ENCODE peak calls at places on chromosomes 1 and 21, in ten cellular contexts. D is uterus, H is AG09309, V is progenitor cell of endocrine pancreas, O is activated B cell treated with CpG ODN at 0.5 μM for 24 hours, Z is retinal pigment epithelial cell, P is brain microvascular endothelial cell, C is cardiac fibroblast, S is endothelial cell, Y is neural crest cell. T is an unnamed sample.

GRCh38 chr21:29078884-29079765 is 5.7 kb upstream of the CCT8 start:
- DNase-seq in S (no peak), V (no peak), Z (no peak), P (no peak), D (no peak), C (no peak), O (peak), Y (no peak), H (no peak), T (no peak)

GRCh38 chr1:19441048-19441447 is 44.3 kb downstream of the CAPZB start:
- DNase-seq in C (no peak), P (no peak), H (no peak), Z (no peak), O (no peak), V (no peak), S (no peak), D (no peak), Y (no peak), T (no peak)

GRCh38 chr1:17244826-17245740 is 3.8 kb upstream of the PADI3 start:
- DNase-seq in S (no peak), Y (peak), O (no peak), P (no peak), Z (no peak), C (no peak), V (no peak), H (no peak), D (no peak), T (no peak)

GRCh38 chr21:41865002-41865777 is 14.0 kb downstream of the PRDM15 start:
- DNase-seq in O (no peak), Y (no peak), C (no peak), V (no peak), H (no peak), D (no peak), P (no peak), Z (no peak), S (no peak), T (no peak)

GRCh38 chr1:58870298-58870676 is 86.4 kb upstream of the JUN start:
- DNase-seq in Y (no peak), V (peak), H (no peak), P (no peak), Z (no peak), C (no peak), S (no peak), O (no peak), D (no peak), T (no peak)

GRCh38 chr1:6448749-6449631 is 17.0 kb downstream of the TNFRSF25 start:
- DNase-seq in O (no peak), H (no peak), S (peak), V (peak), C (no peak), Z (no peak), Y (peak), P (no peak), D (no peak), T (no peak)

GRCh38 chr1:91004145-91004544 is 17.7 kb downstream of the ZNF644 start:
- DNase-seq in H (no peak), P (no peak), V (no peak), Z (no peak), D (no peak), Y (no peak), C (no peak), O (no peak), S (no peak), T (no peak)

GRCh38 chr1:180244840-180245239 is 14.8 kb downstream of the LHX4 start:
- DNase-seq in D (no peak), O (no peak), C (no peak), Z (no peak), P (no peak), S (no peak), V (no peak), Y (no peak), H (no peak), T (no peak)

GRCh38 chr1:53959664-53960250 is 13.6 kb downstream of the LRRC42 start:
- DNase-seq in D (no peak), C (peak), V (no peak), O (no peak), Y (no peak), S (no peak), H (no peak), Z (no peak), P (no peak), T (no peak)

GRCh38 chr1:46613661-46614603 is 2.7 kb downstream of the MOB3C start:
- DNase-seq in P (peak), C (peak), S (peak), Z (no peak), D (peak), H (no peak), V (no peak), Y (peak), O (no peak), T (peak)

GRCh38 chr1:25760122-25760719 is 39.8 kb upstream of the SELENON start:
- DNase-seq in H (no peak), V (no peak), O (no peak), C (no peak), P (no peak), Z (no peak), Y (no peak), S (no peak), D (no peak), T (no peak)

GRCh38 chr1:2334366-2334765 is 57.0 kb downstream of the MORN1 start:
- DNase-seq in Y (no peak), S (no peak), D (no peak), V (no peak), Z (no peak), H (no peak), C (no peak), P (no peak), O (no peak), T (no peak)

GRCh38 chr1:212554401-212554800 is 54.2 kb upstream of the ATF3 start:
- DNase-seq in P (no peak), Z (no peak), Y (no peak), V (no peak), H (no peak), D (no peak), C (no peak), S (no peak), O (no peak), T (no peak)

GRCh38 chr1:59898927-59899326 is 27.6 kb downstream of the CYP2J2 start:
- DNase-seq in Z (peak), S (no peak), H (no peak), V (no peak), D (no peak), O (no peak), P (no peak), C (no peak), Y (no peak), T (peak)

GRCh38 chr21:28742527-28742926 is 250.2 kb downstream of the LTN1 start:
- DNase-seq in C (peak), O (no peak), S (no peak), Y (no peak), H (no peak), V (no peak), Z (no peak), D (no peak), P (peak), T (no peak)

GRCh38 chr1:2070016-2070415 is 19.8 kb downstream of the PRKCZ start:
- DNase-seq in S (no peak), Z (no peak), Y (no peak), O (no peak), D (no peak), C (no peak), H (no peak), P (no peak), V (no peak), T (no peak)

GRCh38 chr1:228393811-228394570 is 12.6 kb downstream of the TRIM11 start:
- DNase-seq in P (no peak), D (no peak), H (no peak), S (no peak), C (no peak), O (no peak), V (no peak), Y (no peak), Z (no peak), T (no peak)

GRCh38 chr1:229514578-229515275 is 6.6 kb upstream of the NUP133 start:
- DNase-seq in H (peak), C (peak), D (peak), V (no peak), O (peak), Z (peak), Y (peak), P (peak), S (peak), T (no peak)

GRCh38 chr1:184843732-184844495 is 89.3 kb upstream of the EDEM3 start:
- DNase-seq in S (no peak), H (peak), P (no peak), V (no peak), C (no peak), Z (no peak), D (no peak), O (no peak), Y (no peak), T (peak)

GRCh38 chr1:76075877-76076276 is 1.3 kb downstream of the ST6GALNAC3 start:
- DNase-seq in Z (no peak), Y (no peak), C (peak), P (no peak), D (no peak), O (no peak), H (no peak), S (no peak), V (no peak), T (no peak)

GRCh38 chr21:14119038-14119437 is 91.7 kb downstream of the LIPI start:
- DNase-seq in S (no peak), H (no peak), O (no peak), Z (no peak), D (no peak), V (no peak), P (no peak), C (no peak), Y (no peak), T (no peak)

GRCh38 chr1:245495681-245496080 is 340.9 kb downstream of the KIF26B start:
- DNase-seq in S (no peak), P (no peak), Y (no peak), O (no peak), C (no peak), H (no peak), V (no peak), Z (no peak), D (no peak), T (no peak)

GRCh38 chr1:245489838-245490237 is 335.1 kb downstream of the KIF26B start:
- DNase-seq in D (no peak), S (no peak), C (no peak), P (no peak), H (no peak), O (no peak), Z (no peak), V (no peak), Y (no peak), T (no peak)

GRCh38 chr1:245488346-245489110 is 333.7 kb downstream of the KIF26B start:
- DNase-seq in O (no peak), Y (no peak), P (no peak), V (no peak), C (no peak), Z (no peak), S (no peak), D (no peak), H (no peak), T (no peak)

DNA sequence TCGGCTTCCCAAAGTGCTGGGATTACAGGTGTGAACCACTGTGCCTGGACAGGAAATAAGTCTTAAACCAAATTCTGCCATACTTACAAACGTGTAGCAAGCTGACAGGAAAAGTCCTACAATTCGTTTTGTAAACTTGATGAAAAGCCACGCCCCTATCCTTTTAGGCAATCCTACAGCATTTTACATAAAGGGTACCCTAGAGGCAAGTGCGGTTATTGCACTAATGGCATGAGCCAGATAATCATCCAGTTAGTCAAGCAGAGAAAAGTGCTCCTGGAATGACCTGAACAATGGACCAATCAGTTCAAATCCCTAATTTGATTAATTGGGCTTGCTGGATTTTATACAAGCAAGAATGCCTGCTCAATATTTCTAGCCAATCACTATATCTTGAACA is 338.2 kb downstream of the KIF26B start:
- DNase-seq in Z (no peak), S (no peak), O (no peak), Y (no peak), V (no peak), P (no peak), D (no peak), H (no peak), C (peak), T (no peak)
- TF ChIP-seq CTCF in Z (peak), S (peak), O (no peak), Y (peak), V (peak), P (peak), D (no peak), H (peak), C (peak), T (no peak)

GRCh38 chr21:45032977-45033705 is 41.2 kb upstream of the ADARB1 start:
- DNase-seq in H (no peak), S (no peak), Z (no peak), V (no peak), Y (no peak), D (no peak), P (no peak), O (no peak), C (no peak), T (no peak)

GRCh38 chr21:45031231-45032191 is 42.9 kb upstream of the ADARB1 start:
- DNase-seq in O (no peak), Z (no peak), Y (no peak), D (no peak), P (no peak), S (no peak), H (no peak), V (no peak), C (no peak), T (no peak)

GRCh38 chr21:45030637-45031218 is 43.7 kb upstream of the ADARB1 start:
- DNase-seq in O (no peak), H (no peak), V (no peak), P (no peak), D (no peak), Z (no peak), Y (no peak), C (peak), S (no peak), T (no peak)

GRCh38 chr21:45033791-45034555 is 40.4 kb upstream of the ADARB1 start:
- DNase-seq in D (no peak), Y (no peak), Z (no peak), V (no peak), O (no peak), H (peak), S (no peak), P (peak), C (peak), T (no peak)

DNA sequence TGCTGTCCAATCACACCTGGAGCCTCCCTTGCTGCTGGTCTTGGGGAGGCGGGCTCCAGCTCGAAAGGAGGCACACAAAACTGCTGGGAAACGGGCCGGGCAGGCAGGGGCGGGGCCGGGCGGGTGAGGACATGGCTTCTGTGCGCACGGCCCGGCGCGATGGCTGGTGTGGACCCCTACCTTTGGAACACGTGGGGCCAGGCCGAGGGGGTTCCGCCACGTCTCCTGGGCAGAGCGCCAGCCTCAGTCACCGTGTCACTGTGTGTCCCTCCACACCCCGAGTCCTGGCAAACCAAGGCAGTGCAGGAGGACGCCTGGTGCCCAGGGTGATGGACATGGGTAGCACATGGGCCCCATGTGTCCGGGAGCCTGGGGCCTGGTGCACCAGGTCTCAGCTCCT is 42.0 kb upstream of the ADARB1 start:
- DNase-seq in H (no peak), Y (no peak), Z (no peak), D (no peak), S (no peak), P (no peak), O (no peak), C (no peak), V (no peak), T (no peak)
- TF ChIP-seq CTCF in H (no peak), Y (no peak), Z (no peak), D (no peak), S (no peak), P (no peak), O (no peak), C (no peak), V (no peak), T (no peak)

DNA sequence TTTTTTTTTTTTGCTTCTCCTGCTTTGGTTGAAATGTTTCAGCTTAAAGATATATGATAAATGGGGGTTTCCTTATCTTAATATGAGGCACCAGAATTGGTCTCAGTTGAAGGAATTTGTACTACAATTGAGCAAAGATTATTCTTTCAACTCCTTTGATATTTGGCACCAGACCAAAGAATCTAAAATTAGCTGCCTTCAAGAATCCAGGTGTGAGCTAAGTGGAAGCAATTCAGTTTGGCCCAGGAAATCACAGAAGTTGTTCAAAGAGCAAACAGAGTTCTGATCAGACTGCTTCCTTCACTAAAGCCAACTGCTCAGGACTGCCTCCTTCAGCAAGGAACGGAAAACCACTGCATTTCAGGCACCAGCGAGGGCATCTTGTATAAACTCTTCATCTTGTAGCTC is 68.3 kb upstream of the BCAR3 start:
- DNase-seq in C (peak), P (no peak), Z (no peak), S (peak), O (no peak), Y (no peak), V (no peak), H (no peak), D (no peak), T (no peak)
- TF ChIP-seq CTCF in C (peak), P (peak), Z (peak), S (no peak), O (no peak), Y (peak), V (peak), H (no peak), D (no peak), T (no peak)

DNA sequence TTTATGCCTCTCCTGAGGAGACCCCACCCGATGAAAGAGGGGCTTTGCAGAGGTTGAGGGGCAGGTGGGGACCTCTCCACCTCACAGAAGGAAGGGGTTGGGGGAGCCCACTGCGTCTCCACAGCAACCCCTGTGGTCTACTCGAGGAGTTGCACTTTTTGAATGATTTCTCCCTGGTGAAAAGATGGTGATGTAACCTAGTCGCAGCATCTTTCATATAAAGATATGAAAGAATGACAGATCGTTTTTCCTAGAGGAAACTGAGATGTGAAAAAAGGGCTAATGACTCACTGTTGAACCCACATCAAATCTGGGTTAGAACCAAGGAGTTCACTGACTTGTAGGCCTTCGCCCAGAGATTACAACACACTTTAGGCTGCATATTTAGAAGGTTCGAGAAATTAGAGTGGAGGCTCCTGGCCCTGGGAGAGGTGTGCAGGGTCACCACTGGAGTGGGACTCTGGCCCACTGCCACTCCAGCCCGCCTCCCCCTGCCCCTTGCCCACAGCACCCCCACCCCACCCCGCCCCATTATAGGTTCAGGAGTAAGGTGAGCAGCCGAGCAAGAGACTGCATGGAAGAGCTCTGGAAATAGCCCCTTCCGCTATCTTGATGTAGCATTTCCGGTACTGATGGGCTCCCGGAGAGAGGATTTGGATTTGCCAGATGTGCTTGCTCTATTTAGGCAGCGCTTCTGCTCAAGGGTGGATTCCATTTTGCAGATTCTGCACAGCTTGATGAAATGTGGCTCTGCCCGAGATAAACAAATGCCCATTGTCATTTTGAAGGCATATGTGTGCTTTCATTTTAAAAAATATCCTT is 6.7 kb downstream of the TGFB2 start:
- DNase-seq in V (no peak), P (peak), D (peak), Y (no peak), H (no peak), S (no peak), C (peak), Z (no peak), O (peak), T (no peak)
- TF ChIP-seq CTCF in V (peak), P (peak), D (peak), Y (peak), H (peak), S (no peak), C (peak), Z (peak), O (no peak), T (peak)

GRCh38 chr1:218281285-218281684 is 3.8 kb upstream of the RRP15 start:
- DNase-seq in S (no peak), D (no peak), P (no peak), V (no peak), H (no peak), Y (no peak), Z (no peak), O (no peak), C (no peak), T (no peak)
- TF ChIP-seq CTCF in S (no peak), D (no peak), P (no peak), V (no peak), H (no peak), Y (no peak), Z (no peak), O (no peak), C (no peak), T (no peak)